ENCODE peak calls at places on chromosomes 11 and 22, in seven cellular contexts. E is activated T-cell treated with anti-CD3 and anti-CD28 coated beads, Interleukin-2, amount 50 U/mL, for 72 hours; C is stimulated activated CD8-positive, alpha-beta memory T cell treated with anti-CD3 and anti-CD28 coated beads, Interleukin-4, amount 100 ng/mL, for 1 hour; A is neural progenitor cell; F is germinal center; T is nephron progenitor cell; K is epithelial cell of esophagus. N is an unnamed sample.
A peak's percentile ranks its signal among the peaks of the same experiment; 100 is the strongest.

GRCh38 chr11:129453293-129453721 is 77.7 kb downstream of the BARX2 start:
- DNase-seq in E (no peak), C (no peak), A (peak; percentile 73), F (no peak), T (no peak), K (peak; percentile 45), N (no peak)

GRCh38 chr11:3735827-3736226 is 61.5 kb downstream of the NUP98 start:
- DNase-seq in E (no peak), C (no peak), A (no peak), F (no peak), T (no peak), K (peak; percentile 26), N (no peak)

GRCh38 chr11:85825590-85825989 is 14.6 kb upstream of the SYTL2 start:
- DNase-seq in E (no peak), C (no peak), A (no peak), F (no peak), T (no peak), K (no peak), N (no peak)

GRCh38 chr11:66047541-66048365 is 1.2 kb downstream of the GAL3ST3 start:
- DNase-seq in E (no peak), C (no peak), A (no peak), F (no peak), T (no peak), K (no peak), N (no peak)

GRCh38 chr11:95453616-95454118 is 222.7 kb upstream of the SESN3 start:
- DNase-seq in E (no peak), C (no peak), A (no peak), F (no peak), T (no peak), K (peak; percentile 87), N (peak; percentile 61)

GRCh38 chr22:31977141-31977781 is 32.9 kb downstream of the YWHAH start:
- DNase-seq in E (peak; percentile 85), C (peak; percentile 59), A (peak; percentile 87), F (peak; percentile 76), T (peak; percentile 89), K (peak; percentile 81), N (peak; percentile 70)

GRCh38 chr11:10688401-10688800 is 5.2 kb downstream of the IRAG1 start:
- DNase-seq in E (no peak), C (no peak), A (no peak), F (no peak), T (no peak), K (peak; percentile 85), N (no peak)

GRCh38 chr22:42649261-42650056 is at the start of gene CYB5R3:
- DNase-seq in E (peak; percentile 79), C (peak; percentile 58), A (peak; percentile 93), F (peak; percentile 93), T (peak; percentile 90), K (peak; percentile 79), N (peak; percentile 88)

GRCh38 chr11:47143322-47143721 is 33.4 kb downstream of the ARFGAP2 start:
- DNase-seq in E (no peak), C (no peak), A (no peak), F (no peak), T (no peak), K (peak; percentile 95), N (no peak)

GRCh38 chr11:86245369-86246292 is 1.1 kb downstream of the EED start:
- DNase-seq in E (peak; percentile 42), C (no peak), A (peak; percentile 48), F (peak; percentile 22), T (peak; percentile 19), K (peak; percentile 35), N (no peak)

GRCh38 chr11:114308689-114309089 is 12.5 kb downstream of the NNMT start:
- DNase-seq in E (no peak), C (no peak), A (no peak), F (no peak), T (no peak), K (no peak), N (no peak)

GRCh38 chr11:69913591-69914285 is 94.5 kb upstream of the FGF3 start:
- DNase-seq in E (no peak), C (no peak), A (no peak), F (no peak), T (peak; percentile 2), K (no peak), N (peak; percentile 34)

GRCh38 chr11:129946256-129946655 is 50.9 kb upstream of the NFRKB start:
- DNase-seq in E (no peak), C (no peak), A (no peak), F (no peak), T (no peak), K (no peak), N (no peak)

GRCh38 chr11:120244476-120244875 is 4.5 kb downstream of the POU2F3 start:
- DNase-seq in E (peak; percentile 25), C (no peak), A (no peak), F (no peak), T (no peak), K (peak; percentile 58), N (no peak)

GRCh38 chr11:127574528-127574927 is 574.0 kb upstream of the KIRREL3 start:
- DNase-seq in E (no peak), C (no peak), A (no peak), F (no peak), T (no peak), K (no peak), N (no peak)

GRCh38 chr11:29019960-29020683 is 911.9 kb downstream of the METTL15 start:
- DNase-seq in E (no peak), C (no peak), A (peak; percentile 53), F (no peak), T (peak; percentile 19), K (peak; percentile 44), N (no peak)

GRCh38 chr22:27420817-27421361 is 380.7 kb downstream of the MN1 start:
- DNase-seq in E (no peak), C (no peak), A (no peak), F (no peak), T (no peak), K (peak; percentile 92), N (peak; percentile 64)

GRCh38 chr11:85724750-85725465 is 38.9 kb upstream of the CCDC89 start:
- DNase-seq in E (no peak), C (no peak), A (no peak), F (no peak), T (no peak), K (no peak), N (no peak)

GRCh38 chr11:110598725-110599124 is 113.5 kb downstream of the ARHGAP20 start:
- DNase-seq in E (no peak), C (no peak), A (no peak), F (no peak), T (no peak), K (no peak), N (no peak)